ENCODE peak calls at places on chromosomes 5 and 9, in ten cellular contexts. S, J, W, E, D, M, B, H, Z and U are unnamed samples.

GRCh38 chr5:146699729-146700430 is 178.7 kb downstream of the PPP2R2B start:
- DNase-seq in W (no peak), J (no peak), M (no peak), E (peak), H (no peak), S (no peak), D (no peak), Z (no peak), B (no peak), U (no peak)

GRCh38 chr9:104864675-104865104 is 63.3 kb downstream of the ABCA1 start:
- DNase-seq in B (no peak), J (no peak), D (no peak), M (no peak), W (no peak), Z (no peak), S (peak), H (no peak), E (no peak), U (peak)

GRCh38 chr5:54663876-54664275 is 146.3 kb downstream of the SNX18 start:
- DNase-seq in W (peak), D (no peak), M (no peak), H (peak), Z (no peak), S (peak), E (no peak), B (no peak), J (no peak), U (peak)

GRCh38 chr5:56110646-56111403 is 116.1 kb upstream of the IL6ST start:
- DNase-seq in H (no peak), M (no peak), S (no peak), Z (no peak), B (no peak), D (no peak), J (no peak), E (no peak), W (no peak), U (no peak)

GRCh38 chr9:6922680-6923079 is 164.9 kb downstream of the KDM4C start:
- DNase-seq in W (no peak), D (no peak), B (no peak), Z (no peak), S (no peak), J (no peak), M (no peak), E (no peak), H (no peak), U (no peak)

GRCh38 chr9:89786650-89787049 is 181.8 kb downstream of the GADD45G start:
- DNase-seq in Z (no peak), J (no peak), S (no peak), W (no peak), D (no peak), M (no peak), B (peak), H (no peak), E (no peak), U (no peak)

GRCh38 chr9:106868565-106868964 is 5.6 kb downstream of the ZNF462 start:
- DNase-seq in Z (no peak), M (no peak), B (peak), E (no peak), S (peak), D (no peak), H (peak), J (no peak), W (peak), U (no peak)

GRCh38 chr9:89878687-89879086 is 273.9 kb downstream of the GADD45G start:
- DNase-seq in D (no peak), B (peak), M (peak), J (no peak), Z (no peak), E (no peak), H (peak), S (no peak), W (no peak), U (no peak)

GRCh38 chr5:132263548-132264261 is 6.2 kb downstream of the PDLIM4 start:
- DNase-seq in S (peak), H (peak), W (peak), D (no peak), E (no peak), B (peak), Z (no peak), M (no peak), J (peak), U (peak)

DNA sequence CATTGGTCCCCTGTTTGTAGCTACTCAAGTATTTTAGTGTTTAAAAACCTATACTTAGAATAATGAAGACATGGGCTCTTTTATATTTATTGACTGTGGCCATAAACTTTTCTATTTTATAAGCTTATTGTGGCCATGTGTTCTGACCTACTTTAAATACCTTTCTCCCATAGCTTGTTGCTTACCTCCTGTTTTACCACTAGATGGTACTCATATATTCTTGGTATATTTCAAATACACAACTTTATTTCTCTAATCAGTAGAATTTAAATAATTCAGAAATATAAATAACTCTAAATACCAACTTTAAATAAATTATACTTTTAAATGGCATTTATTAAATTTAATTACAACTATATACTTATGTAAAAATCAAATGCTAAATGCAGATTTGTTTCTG is 498.0 kb downstream of the PRDM9 start:
- DNase-seq in H (no peak), E (no peak), M (no peak), J (no peak), B (no peak), D (no peak), S (no peak), Z (no peak), W (no peak), U (no peak)
- TF ChIP-seq CTCF in H (no peak), E (no peak), M (no peak), J (no peak), B (no peak), D (no peak), S (no peak), Z (peak), W (peak), U (no peak)

GRCh38 chr9:16726023-16726422 is 144.4 kb downstream of the BNC2 start:
- DNase-seq in W (peak), M (no peak), B (no peak), S (no peak), D (no peak), J (no peak), H (no peak), E (no peak), Z (no peak), U (no peak)

GRCh38 chr9:16725066-16725465 is 145.4 kb downstream of the BNC2 start:
- DNase-seq in W (no peak), H (no peak), Z (no peak), E (no peak), S (no peak), J (no peak), B (no peak), D (no peak), M (no peak), U (no peak)

GRCh38 chr9:16727452-16728127 is 142.9 kb downstream of the BNC2 start:
- DNase-seq in M (no peak), J (no peak), D (no peak), W (no peak), E (no peak), B (no peak), H (no peak), S (no peak), Z (no peak), U (no peak)

GRCh38 chr9:16728128-16728505 is 142.4 kb downstream of the BNC2 start:
- DNase-seq in E (no peak), H (no peak), J (no peak), B (no peak), M (no peak), W (no peak), D (no peak), S (no peak), Z (no peak), U (no peak)

DNA sequence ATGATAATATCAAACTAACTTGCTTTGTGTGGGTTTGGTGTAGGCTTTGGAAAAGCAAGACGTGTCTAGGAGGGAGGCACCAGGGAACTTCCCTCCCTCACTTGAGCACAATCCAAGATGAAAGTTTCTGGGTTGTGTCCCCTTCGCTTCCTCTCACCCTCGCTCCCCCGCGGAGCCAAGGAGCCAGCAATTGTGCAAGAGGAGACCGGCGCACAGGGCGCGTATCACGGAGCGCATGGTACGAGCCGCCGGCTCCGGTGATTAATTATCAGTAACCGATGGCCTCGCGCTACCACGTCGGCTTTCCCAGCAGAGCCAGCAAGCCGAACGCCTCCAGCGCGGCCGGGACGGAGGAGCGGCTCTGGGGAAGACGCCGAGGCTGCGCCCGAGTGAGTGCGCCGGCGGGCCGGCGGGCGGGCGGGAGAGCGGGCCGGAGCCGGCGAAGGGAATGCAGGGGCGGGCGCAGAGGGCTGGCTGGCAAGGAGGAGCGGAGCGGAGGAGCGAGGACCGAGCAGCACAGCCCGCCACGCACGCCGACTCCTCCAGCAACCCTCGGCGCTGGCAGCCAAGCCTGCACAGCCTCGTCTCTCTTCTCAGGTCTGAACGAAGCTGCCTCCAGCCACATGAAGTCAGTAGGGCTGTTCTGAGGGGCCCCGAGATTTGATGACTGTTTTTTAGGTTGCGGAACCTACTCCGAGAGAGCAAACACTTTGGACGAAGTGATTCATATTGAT is 143.6 kb downstream of the BNC2 start:
- DNase-seq in S (peak), H (peak), J (peak), E (peak), W (peak), B (peak), D (no peak), Z (no peak), M (peak), U (peak)
- H3K27ac ChIP-seq in S (peak), H (peak), J (peak), E (no peak), W (no peak), B (peak), D (peak), Z (no peak), M (peak), U (peak)

GRCh38 chr9:134169166-134169565 is 4.8 kb upstream of the RNU6ATAC start:
- DNase-seq in J (no peak), B (no peak), S (no peak), Z (no peak), E (no peak), W (no peak), M (no peak), D (no peak), H (no peak), U (no peak)

GRCh38 chr9:134170525-134171315 is 6.4 kb upstream of the RNU6ATAC start:
- DNase-seq in W (no peak), E (no peak), Z (no peak), J (no peak), M (no peak), D (no peak), B (no peak), H (no peak), S (no peak), U (no peak)

GRCh38 chr9:134169724-134170401 is 5.5 kb upstream of the RNU6ATAC start:
- DNase-seq in S (no peak), H (no peak), J (no peak), Z (no peak), W (no peak), D (no peak), B (no peak), E (no peak), M (peak), U (no peak)

GRCh38 chr9:134167530-134167931 is 3.2 kb upstream of the RNU6ATAC start:
- DNase-seq in J (no peak), H (no peak), W (no peak), E (no peak), D (no peak), S (no peak), M (no peak), Z (no peak), B (no peak), U (peak)

GRCh38 chr9:134168731-134169130 is 4.4 kb upstream of the RNU6ATAC start:
- DNase-seq in B (no peak), H (no peak), E (no peak), M (no peak), W (no peak), Z (no peak), S (no peak), D (no peak), J (no peak), U (no peak)
- TF ChIP-seq CTCF in B (no peak), H (no peak), E (no peak), M (no peak), W (peak), Z (peak), S (no peak), D (no peak), J (no peak), U (peak)

GRCh38 chr9:98607152-98607551 is 101.6 kb downstream of the GABBR2 start:
- DNase-seq in D (no peak), S (no peak), E (no peak), W (no peak), M (no peak), H (no peak), J (no peak), Z (no peak), B (no peak), U (peak)
- H3K27ac ChIP-seq in D (no peak), S (no peak), E (no peak), W (no peak), M (no peak), H (no peak), J (no peak), Z (no peak), B (no peak), U (peak)

GRCh38 chr5:65479527-65479926 is 2.2 kb downstream of the ADAMTS6 start:
- DNase-seq in W (peak), E (no peak), J (no peak), H (no peak), M (no peak), B (no peak), Z (no peak), D (no peak), S (no peak), U (no peak)

GRCh38 chr5:65482280-65482726 is 583 bp upstream of the ADAMTS6 start:
- DNase-seq in E (peak), J (no peak), W (peak), S (no peak), H (no peak), M (no peak), B (no peak), Z (peak), D (no peak), U (no peak)

GRCh38 chr5:65481171-65481575 is 547 bp downstream of the ADAMTS6 start:
- DNase-seq in B (no peak), M (no peak), S (no peak), E (peak), J (no peak), W (no peak), D (no peak), Z (peak), H (no peak), U (no peak)

GRCh38 chr5:65481635-65482271 is at the start of gene ADAMTS6:
- DNase-seq in W (peak), Z (peak), B (peak), H (peak), E (peak), M (peak), J (peak), S (peak), D (peak), U (peak)

GRCh38 chr5:65480306-65480865 is 1.3 kb downstream of the ADAMTS6 start:
- DNase-seq in W (peak), E (peak), Z (peak), M (peak), J (no peak), S (peak), H (peak), B (peak), D (peak), U (peak)
- TF ChIP-seq CTCF in W (no peak), E (peak), Z (peak), M (no peak), J (no peak), S (no peak), H (no peak), B (no peak), D (no peak), U (no peak)

GRCh38 chr5:158658439-158659230 is 441.1 kb downstream of the EBF1 start:
- DNase-seq in H (no peak), B (no peak), E (no peak), D (no peak), S (no peak), W (no peak), J (no peak), Z (no peak), M (no peak), U (no peak)

GRCh38 chr5:158648631-158649030 is 451.1 kb downstream of the EBF1 start:
- DNase-seq in W (no peak), E (no peak), J (no peak), D (no peak), M (no peak), Z (no peak), B (no peak), H (no peak), S (no peak), U (no peak)

GRCh38 chr5:158654415-158654814 is 445.3 kb downstream of the EBF1 start:
- DNase-seq in J (no peak), H (no peak), D (no peak), S (no peak), W (no peak), M (no peak), E (no peak), B (no peak), Z (no peak), U (no peak)
- H3K27ac ChIP-seq in J (no peak), H (no peak), D (no peak), S (no peak), W (no peak), M (no peak), E (no peak), B (no peak), Z (no peak), U (no peak)

DNA sequence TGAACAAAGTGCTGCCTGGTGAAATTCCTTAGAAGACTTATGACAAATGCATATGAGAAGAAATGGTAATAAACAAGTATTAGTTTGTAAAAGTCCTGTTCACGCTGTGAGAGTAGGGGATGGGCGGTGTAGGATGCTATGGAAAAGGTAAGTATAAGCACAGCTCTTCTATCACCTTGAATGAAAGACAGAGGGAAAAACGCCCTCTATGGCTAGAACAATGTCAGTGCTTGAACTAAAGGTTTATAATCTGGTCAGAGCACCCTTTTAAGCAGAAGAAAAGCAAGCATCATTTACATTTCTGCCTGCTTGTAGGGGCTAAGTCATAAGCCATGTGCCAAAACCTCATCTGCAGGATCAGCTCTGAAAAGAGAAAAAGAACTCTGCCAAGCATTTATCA is 115.2 kb downstream of the LHFPL2 start:
- DNase-seq in J (peak), M (no peak), W (no peak), S (no peak), D (no peak), H (no peak), E (no peak), Z (peak), B (no peak), U (no peak)
- TF ChIP-seq CTCF in J (peak), M (no peak), W (peak), S (no peak), D (peak), H (peak), E (peak), Z (peak), B (no peak), U (peak)

DNA sequence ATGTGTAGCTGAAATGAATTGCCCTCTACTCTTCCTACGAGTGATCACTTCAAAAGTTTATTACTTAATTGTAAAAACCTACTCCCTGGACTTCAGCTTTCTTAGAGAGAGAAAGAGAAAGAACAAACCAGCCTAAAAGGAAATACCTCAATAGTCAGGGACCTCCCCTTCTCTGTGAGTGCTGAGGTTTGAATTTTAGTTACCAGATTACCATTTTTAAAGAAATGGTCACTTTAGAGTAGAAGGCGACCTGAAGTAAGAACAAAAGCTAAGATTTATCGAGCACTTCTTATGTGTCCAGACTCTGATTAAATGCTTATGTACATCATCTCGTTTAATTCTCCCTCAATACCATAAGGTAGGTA is 11.3 kb downstream of the RAPGEF1 start:
- DNase-seq in J (no peak), M (no peak), Z (no peak), D (no peak), S (no peak), H (no peak), W (no peak), E (no peak), B (no peak), U (no peak)
- H3K27ac ChIP-seq in J (no peak), M (no peak), Z (peak), D (peak), S (no peak), H (peak), W (peak), E (no peak), B (peak), U (no peak)

GRCh38 chr9:87337335-87338074 is 160.2 kb upstream of the DAPK1 start:
- DNase-seq in D (no peak), B (no peak), S (peak), E (peak), H (no peak), Z (no peak), J (peak), M (no peak), W (peak), U (no peak)
- TF ChIP-seq CTCF in D (no peak), B (no peak), S (no peak), E (no peak), H (no peak), Z (no peak), J (no peak), M (no peak), W (no peak), U (no peak)

GRCh38 chr5:173946353-173946752 is 42.6 kb upstream of the C5orf47 start:
- DNase-seq in D (no peak), Z (no peak), E (no peak), W (no peak), J (no peak), S (no peak), M (no peak), H (no peak), B (no peak), U (no peak)

GRCh38 chr5:173944512-173944911 is 44.5 kb upstream of the C5orf47 start:
- DNase-seq in J (no peak), M (no peak), B (no peak), W (no peak), S (no peak), Z (no peak), D (no peak), E (no peak), H (no peak), U (no peak)

GRCh38 chr5:173940269-173940668 is 48.7 kb upstream of the C5orf47 start:
- DNase-seq in J (no peak), E (no peak), Z (no peak), H (no peak), D (no peak), M (no peak), B (no peak), W (no peak), S (no peak), U (no peak)

GRCh38 chr5:173941102-173941501 is 47.9 kb upstream of the C5orf47 start:
- DNase-seq in S (no peak), H (no peak), J (no peak), Z (no peak), M (no peak), B (no peak), W (no peak), D (no peak), E (no peak), U (no peak)

GRCh38 chr5:173941758-173942401 is 47.1 kb upstream of the C5orf47 start:
- DNase-seq in Z (no peak), H (no peak), S (no peak), W (no peak), M (no peak), J (no peak), E (no peak), B (no peak), D (no peak), U (no peak)
- H3K27ac ChIP-seq in Z (no peak), H (no peak), S (no peak), W (no peak), M (peak), J (peak), E (peak), B (peak), D (no peak), U (no peak)